ENCODE peak calls at places on chromosomes 1 and 21, in six cellular contexts. One of them, this sample, is unnamed. For H3K4me1, the result is how much of the 10 kb centered on the place peaks cover.

GRCh38 chr1:19949016-19949415 is 25.6 kb upstream of the PLA2G2E start:
- DNase-seq in mammary epithelial cell: peak
- DNase-seq in tibial artery: no peak
- DNase-seq in IMR-90: peak
- DNase-seq in OCI-LY7: no peak
- DNase-seq in left lung: no peak
- DNase-seq in this sample: no peak

GRCh38 chr1:48526045-48526714 is 54.2 kb upstream of the SPATA6 start:
- DNase-seq in IMR-90: peak
- DNase-seq in tibial artery: no peak
- DNase-seq in OCI-LY7: no peak
- DNase-seq in mammary epithelial cell: no peak
- DNase-seq in left lung: no peak
- DNase-seq in this sample: no peak

GRCh38 chr1:2982615-2983318 is 38.5 kb upstream of the ACTRT2 start:
- DNase-seq in OCI-LY7: no peak
- DNase-seq in IMR-90: no peak
- DNase-seq in tibial artery: peak
- DNase-seq in left lung: peak
- DNase-seq in mammary epithelial cell: no peak
- DNase-seq in this sample: peak

GRCh38 chr1:172906778-172907592 is 143.8 kb downstream of the TNFSF18 start:
- DNase-seq in mammary epithelial cell: peak
- DNase-seq in IMR-90: peak
- DNase-seq in tibial artery: no peak
- DNase-seq in OCI-LY7: peak
- DNase-seq in left lung: no peak
- DNase-seq in this sample: no peak

GRCh38 chr1:34320081-34320480 is 143.4 kb downstream of the C1orf94 start:
- DNase-seq in mammary epithelial cell: no peak
- DNase-seq in IMR-90: no peak
- DNase-seq in tibial artery: no peak
- DNase-seq in left lung: no peak
- DNase-seq in OCI-LY7: no peak
- DNase-seq in this sample: no peak

GRCh38 chr1:169090900-169091311 is 15.6 kb upstream of the ATP1B1 start:
- DNase-seq in mammary epithelial cell: no peak
- DNase-seq in tibial artery: no peak
- DNase-seq in IMR-90: no peak
- DNase-seq in OCI-LY7: no peak
- DNase-seq in left lung: no peak
- DNase-seq in this sample: no peak

GRCh38 chr21:21114456-21114855 is 116.2 kb downstream of the NCAM2 start:
- DNase-seq in OCI-LY7: no peak
- DNase-seq in tibial artery: no peak
- DNase-seq in mammary epithelial cell: no peak
- DNase-seq in IMR-90: no peak
- DNase-seq in left lung: no peak
- DNase-seq in this sample: no peak

GRCh38 chr1:198655464-198656121 is 16.8 kb downstream of the PTPRC start:
- DNase-seq in left lung: no peak
- DNase-seq in mammary epithelial cell: no peak
- DNase-seq in tibial artery: no peak
- DNase-seq in IMR-90: no peak
- DNase-seq in OCI-LY7: no peak
- DNase-seq in this sample: no peak

GRCh38 chr1:35708952-35709351 is 9.7 kb downstream of the C1orf216 start:
- DNase-seq in tibial artery: no peak
- DNase-seq in OCI-LY7: no peak
- DNase-seq in mammary epithelial cell: no peak
- DNase-seq in left lung: no peak
- DNase-seq in IMR-90: no peak
- DNase-seq in this sample: no peak

GRCh38 chr1:56811331-56811730 is 7.9 kb downstream of the FYB2 start:
- DNase-seq in OCI-LY7: no peak
- DNase-seq in mammary epithelial cell: peak
- DNase-seq in IMR-90: no peak
- DNase-seq in tibial artery: no peak
- DNase-seq in left lung: no peak
- DNase-seq in this sample: no peak

GRCh38 chr21:42562816-42563215 is 49.2 kb downstream of the SLC37A1 start:
- DNase-seq in left lung: peak
- DNase-seq in tibial artery: peak
- DNase-seq in OCI-LY7: no peak
- DNase-seq in mammary epithelial cell: no peak
- DNase-seq in IMR-90: no peak
- DNase-seq in this sample: peak

GRCh38 chr1:6638226-6638625 is 13.6 kb downstream of the THAP3 start:
- DNase-seq in left lung: peak
- DNase-seq in OCI-LY7: no peak
- DNase-seq in mammary epithelial cell: no peak
- DNase-seq in tibial artery: peak
- DNase-seq in IMR-90: peak
- DNase-seq in this sample: no peak

GRCh38 chr1:154176341-154176740 is 15.6 kb downstream of the TPM3 start:
- DNase-seq in IMR-90: peak
- DNase-seq in tibial artery: peak
- DNase-seq in left lung: no peak
- DNase-seq in mammary epithelial cell: peak
- DNase-seq in OCI-LY7: no peak
- DNase-seq in this sample: no peak

GRCh38 chr1:172269644-172270043 is 150.8 kb upstream of the C1orf105 start:
- DNase-seq in OCI-LY7: no peak
- DNase-seq in left lung: no peak
- DNase-seq in mammary epithelial cell: peak
- DNase-seq in tibial artery: no peak
- DNase-seq in IMR-90: peak
- DNase-seq in this sample: no peak

GRCh38 chr21:43782741-43783700 is 6.4 kb upstream of the RRP1 start:
- DNase-seq in tibial artery: no peak
- DNase-seq in left lung: no peak
- DNase-seq in OCI-LY7: no peak
- DNase-seq in mammary epithelial cell: peak
- DNase-seq in IMR-90: no peak
- DNase-seq in this sample: no peak

GRCh38 chr1:147497826-147498225 is 43.5 kb upstream of the BCL9 start:
- DNase-seq in OCI-LY7: peak
- DNase-seq in mammary epithelial cell: no peak
- DNase-seq in left lung: no peak
- DNase-seq in tibial artery: no peak
- DNase-seq in IMR-90: no peak
- DNase-seq in this sample: no peak

GRCh38 chr1:204621391-204621790 is 64.1 kb downstream of the LRRN2 start:
- DNase-seq in mammary epithelial cell: no peak
- DNase-seq in OCI-LY7: no peak
- DNase-seq in left lung: no peak
- DNase-seq in IMR-90: no peak
- DNase-seq in tibial artery: no peak
- DNase-seq in this sample: no peak

GRCh38 chr1:54047384-54048315 is 5.4 kb downstream of the TMEM59 start:
- DNase-seq in IMR-90: peak
- DNase-seq in tibial artery: no peak
- DNase-seq in OCI-LY7: peak
- DNase-seq in mammary epithelial cell: no peak
- DNase-seq in left lung: no peak
- DNase-seq in this sample: no peak

GRCh38 chr1:240737761-240738265 is 125.9 kb upstream of the GREM2 start:
- DNase-seq in OCI-LY7: no peak
- DNase-seq in mammary epithelial cell: no peak
- DNase-seq in tibial artery: no peak
- DNase-seq in IMR-90: no peak
- DNase-seq in left lung: no peak
- DNase-seq in this sample: no peak

GRCh38 chr1:82400521-82400920 is 599.8 kb downstream of the ADGRL2 start:
- DNase-seq in tibial artery: no peak
- DNase-seq in mammary epithelial cell: no peak
- DNase-seq in OCI-LY7: no peak
- DNase-seq in left lung: no peak
- DNase-seq in IMR-90: no peak
- DNase-seq in this sample: no peak

GRCh38 chr1:211174375-211174774 is 40.4 kb upstream of the KCNH1 start:
- DNase-seq in tibial artery: no peak
- DNase-seq in IMR-90: no peak
- DNase-seq in OCI-LY7: no peak
- DNase-seq in mammary epithelial cell: peak
- DNase-seq in left lung: no peak
- DNase-seq in this sample: no peak

GRCh38 chr1:154304664-154305337 is 16.1 kb upstream of the AQP10 start:
- DNase-seq in OCI-LY7: no peak
- DNase-seq in left lung: no peak
- DNase-seq in IMR-90: no peak
- DNase-seq in mammary epithelial cell: peak
- DNase-seq in tibial artery: no peak
- DNase-seq in this sample: peak

GRCh38 chr1:110482662-110483307 is 31.8 kb downstream of the PROK1 start:
- DNase-seq in tibial artery: no peak
- DNase-seq in mammary epithelial cell: no peak
- DNase-seq in left lung: peak
- DNase-seq in IMR-90: no peak
- DNase-seq in OCI-LY7: no peak
- DNase-seq in this sample: peak

GRCh38 chr1:9728451-9729295 is 77.1 kb downstream of the PIK3CD start:
- DNase-seq in left lung: peak
- DNase-seq in tibial artery: no peak
- DNase-seq in IMR-90: no peak
- DNase-seq in mammary epithelial cell: no peak
- DNase-seq in OCI-LY7: no peak
- DNase-seq in this sample: no peak

GRCh38 chr1:220879090-220879508 is at the start of gene HLX:
- DNase-seq in tibial artery: peak
- DNase-seq in left lung: peak
- DNase-seq in mammary epithelial cell: peak
- DNase-seq in IMR-90: peak
- DNase-seq in OCI-LY7: no peak
- DNase-seq in this sample: peak
- H3K4me1 ChIP-seq in tibial artery: under half
- H3K4me1 ChIP-seq in left lung: under half
- H3K4me1 ChIP-seq in mammary epithelial cell: under half
- H3K4me1 ChIP-seq in IMR-90: under half
- H3K4me1 ChIP-seq in OCI-LY7: under half
- H3K4me1 ChIP-seq in this sample: under half

DNA sequence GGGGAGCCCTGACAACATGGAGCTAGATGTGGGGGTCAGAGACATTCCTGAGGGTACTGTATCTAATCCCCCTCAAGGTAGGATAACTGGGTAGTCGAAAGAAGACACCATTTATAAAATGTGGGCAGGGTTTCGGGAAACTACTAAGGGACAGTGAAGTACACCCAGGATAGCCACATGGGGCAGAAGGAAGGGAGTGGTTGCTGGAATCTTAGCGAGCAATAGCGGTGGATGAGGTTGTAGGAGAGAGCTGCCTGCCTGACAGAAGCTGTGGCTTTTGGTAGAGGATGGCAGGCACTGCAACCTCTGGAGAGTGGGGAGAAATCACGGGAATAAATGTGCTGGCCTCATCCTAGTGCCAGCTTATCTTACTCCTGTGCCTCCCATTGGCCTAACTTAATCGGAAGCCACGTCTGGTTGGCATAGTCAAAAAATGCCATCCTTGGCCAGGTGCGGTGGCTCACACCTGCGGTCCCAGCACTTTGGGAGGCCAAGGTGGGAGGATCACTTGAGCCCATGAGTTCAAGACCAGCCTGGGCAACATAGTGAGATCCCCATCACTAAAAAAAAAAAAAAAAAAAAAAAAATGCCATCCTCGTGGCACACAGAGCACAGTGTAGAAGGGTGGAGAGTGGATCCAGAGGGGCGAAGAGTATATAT is 23.4 kb upstream of the MAPKAPK2 start:
- DNase-seq in IMR-90: no peak
- DNase-seq in left lung: no peak
- DNase-seq in mammary epithelial cell: no peak
- DNase-seq in OCI-LY7: no peak
- DNase-seq in tibial artery: no peak
- DNase-seq in this sample: no peak
- H3K4me1 ChIP-seq in IMR-90: under half
- H3K4me1 ChIP-seq in left lung: under half
- H3K4me1 ChIP-seq in mammary epithelial cell: under half
- H3K4me1 ChIP-seq in OCI-LY7: under half
- H3K4me1 ChIP-seq in tibial artery: under half
- H3K4me1 ChIP-seq in this sample: under half

GRCh38 chr21:45460611-45461368 is 55.8 kb downstream of the COL18A1 start:
- DNase-seq in tibial artery: no peak
- DNase-seq in mammary epithelial cell: peak
- DNase-seq in IMR-90: peak
- DNase-seq in OCI-LY7: no peak
- DNase-seq in left lung: no peak
- DNase-seq in this sample: no peak

GRCh38 chr21:45457832-45458172 is 52.8 kb downstream of the COL18A1 start:
- DNase-seq in OCI-LY7: no peak
- DNase-seq in IMR-90: no peak
- DNase-seq in mammary epithelial cell: no peak
- DNase-seq in tibial artery: no peak
- DNase-seq in left lung: peak
- DNase-seq in this sample: no peak

GRCh38 chr21:45460011-45460565 is 55.1 kb downstream of the COL18A1 start:
- DNase-seq in mammary epithelial cell: no peak
- DNase-seq in OCI-LY7: no peak
- DNase-seq in IMR-90: no peak
- DNase-seq in left lung: peak
- DNase-seq in tibial artery: no peak
- DNase-seq in this sample: no peak

GRCh38 chr21:45458281-45459170 is 53.6 kb downstream of the COL18A1 start:
- DNase-seq in tibial artery: no peak
- DNase-seq in mammary epithelial cell: no peak
- DNase-seq in IMR-90: no peak
- DNase-seq in OCI-LY7: no peak
- DNase-seq in left lung: peak
- DNase-seq in this sample: no peak

GRCh38 chr21:45459171-45460010 is 54.4 kb downstream of the COL18A1 start:
- DNase-seq in left lung: peak
- DNase-seq in tibial artery: no peak
- DNase-seq in OCI-LY7: no peak
- DNase-seq in mammary epithelial cell: no peak
- DNase-seq in IMR-90: no peak
- DNase-seq in this sample: no peak
- H3K4me1 ChIP-seq in left lung: under half
- H3K4me1 ChIP-seq in tibial artery: under half
- H3K4me1 ChIP-seq in OCI-LY7: under half
- H3K4me1 ChIP-seq in mammary epithelial cell: under half
- H3K4me1 ChIP-seq in IMR-90: under half
- H3K4me1 ChIP-seq in this sample: under half

DNA sequence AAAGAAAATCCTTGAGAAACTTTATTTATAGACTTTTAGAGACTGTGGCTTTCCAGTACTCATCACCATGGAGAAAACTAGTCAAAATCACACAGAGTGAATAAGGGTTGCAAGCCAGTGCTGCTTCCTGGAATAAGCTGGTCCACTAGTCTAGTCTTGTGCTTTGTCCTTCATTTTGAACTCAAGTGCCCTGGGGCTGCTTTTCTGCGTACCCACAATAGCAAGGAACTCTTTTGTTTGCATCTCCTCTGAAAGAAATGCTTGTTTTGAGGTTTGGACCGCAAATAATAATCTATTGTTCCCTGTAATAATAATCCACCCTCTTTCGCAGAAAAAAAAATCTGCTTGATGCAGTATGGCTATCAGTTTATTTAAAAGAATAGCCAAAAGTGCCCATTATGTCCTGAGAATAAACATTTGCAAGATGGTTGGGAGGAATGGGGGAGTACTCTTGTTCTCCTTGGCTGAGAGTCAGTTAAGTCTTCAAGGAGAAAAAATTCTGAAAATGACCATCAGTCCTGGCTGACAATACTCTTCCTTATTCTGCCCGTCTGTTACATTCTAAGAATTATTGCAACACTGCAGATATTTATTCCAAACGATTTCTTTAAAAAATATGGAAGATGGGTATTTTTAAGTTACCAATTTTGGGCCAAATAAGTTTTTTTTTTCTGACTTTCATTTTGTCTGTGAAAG is 41.9 kb downstream of the MPZL1 start:
- DNase-seq in left lung: no peak
- DNase-seq in IMR-90: no peak
- DNase-seq in tibial artery: no peak
- DNase-seq in mammary epithelial cell: peak
- DNase-seq in OCI-LY7: no peak
- DNase-seq in this sample: no peak
- H3K4me1 ChIP-seq in left lung: under half
- H3K4me1 ChIP-seq in IMR-90: under half
- H3K4me1 ChIP-seq in tibial artery: under half
- H3K4me1 ChIP-seq in mammary epithelial cell: half or more
- H3K4me1 ChIP-seq in OCI-LY7: under half
- H3K4me1 ChIP-seq in this sample: under half

This sample was measured in upper lobe of right lung.